ENCODE peak calls at places on chromosome 20, in six cellular contexts. One of them, this sample, is unnamed.

GRCh38 chr20:63178889-63179751 is 36.8 kb downstream of the YTHDF1 start:
- DNase-seq in NCI-H2081: peak
- DNase-seq in neural progenitor cell: peak
- DNase-seq in stimulated activated naive CD4-positive, alpha-beta T cell: peak
- DNase-seq in type B pancreatic cell: no peak
- DNase-seq in EL: peak
- DNase-seq in this sample: peak

GRCh38 chr20:22381812-22382416 is 202.5 kb downstream of the FOXA2 start:
- DNase-seq in NCI-H2081: no peak
- DNase-seq in neural progenitor cell: no peak
- DNase-seq in stimulated activated naive CD4-positive, alpha-beta T cell: no peak
- DNase-seq in type B pancreatic cell: no peak
- DNase-seq in EL: no peak
- DNase-seq in this sample: no peak

GRCh38 chr20:24681634-24682495 is 212.4 kb downstream of the SYNDIG1 start:
- DNase-seq in NCI-H2081: no peak
- DNase-seq in neural progenitor cell: no peak
- DNase-seq in stimulated activated naive CD4-positive, alpha-beta T cell: no peak
- DNase-seq in type B pancreatic cell: no peak
- DNase-seq in EL: no peak
- DNase-seq in this sample: no peak

GRCh38 chr20:43507150-43508080 is at the start of gene L3MBTL1:
- DNase-seq in NCI-H2081: no peak
- DNase-seq in neural progenitor cell: peak
- DNase-seq in stimulated activated naive CD4-positive, alpha-beta T cell: peak
- DNase-seq in type B pancreatic cell: peak
- DNase-seq in EL: peak
- DNase-seq in this sample: no peak

GRCh38 chr20:36624068-36624813 is 18.7 kb downstream of the RAB5IF start:
- DNase-seq in NCI-H2081: no peak
- DNase-seq in neural progenitor cell: no peak
- DNase-seq in stimulated activated naive CD4-positive, alpha-beta T cell: no peak
- DNase-seq in type B pancreatic cell: no peak
- DNase-seq in EL: no peak
- DNase-seq in this sample: no peak

GRCh38 chr20:22490287-22491187 is 93.8 kb downstream of the FOXA2 start:
- DNase-seq in NCI-H2081: peak
- DNase-seq in neural progenitor cell: peak
- DNase-seq in stimulated activated naive CD4-positive, alpha-beta T cell: no peak
- DNase-seq in type B pancreatic cell: no peak
- DNase-seq in EL: no peak
- DNase-seq in this sample: no peak

GRCh38 chr20:12217382-12217781 is 299.7 kb downstream of the BTBD3 start:
- DNase-seq in NCI-H2081: no peak
- DNase-seq in neural progenitor cell: no peak
- DNase-seq in stimulated activated naive CD4-positive, alpha-beta T cell: no peak
- DNase-seq in type B pancreatic cell: no peak
- DNase-seq in EL: no peak
- DNase-seq in this sample: no peak

GRCh38 chr20:6765469-6766058 is 1.9 kb upstream of the BMP2 start:
- DNase-seq in NCI-H2081: peak
- DNase-seq in neural progenitor cell: peak
- DNase-seq in stimulated activated naive CD4-positive, alpha-beta T cell: no peak
- DNase-seq in type B pancreatic cell: no peak
- DNase-seq in EL: peak
- DNase-seq in this sample: peak

GRCh38 chr20:40293740-40294139 is 395.3 kb downstream of the MAFB start:
- DNase-seq in NCI-H2081: no peak
- DNase-seq in neural progenitor cell: no peak
- DNase-seq in stimulated activated naive CD4-positive, alpha-beta T cell: no peak
- DNase-seq in type B pancreatic cell: no peak
- DNase-seq in EL: no peak
- DNase-seq in this sample: no peak

GRCh38 chr20:50449789-50450492 is 60.2 kb upstream of the PTPN1 start:
- DNase-seq in NCI-H2081: no peak
- DNase-seq in neural progenitor cell: no peak
- DNase-seq in stimulated activated naive CD4-positive, alpha-beta T cell: no peak
- DNase-seq in type B pancreatic cell: no peak
- DNase-seq in EL: no peak
- DNase-seq in this sample: no peak

GRCh38 chr20:13492001-13492480 is 146.7 kb downstream of the TASP1 start:
- DNase-seq in NCI-H2081: no peak
- DNase-seq in neural progenitor cell: peak
- DNase-seq in stimulated activated naive CD4-positive, alpha-beta T cell: no peak
- DNase-seq in type B pancreatic cell: no peak
- DNase-seq in EL: peak
- DNase-seq in this sample: no peak

GRCh38 chr20:44133424-44133823 is 53.6 kb downstream of the JPH2 start:
- DNase-seq in NCI-H2081: peak
- DNase-seq in neural progenitor cell: no peak
- DNase-seq in stimulated activated naive CD4-positive, alpha-beta T cell: no peak
- DNase-seq in type B pancreatic cell: no peak
- DNase-seq in EL: no peak
- DNase-seq in this sample: no peak

GRCh38 chr20:25227317-25227831 is 20.5 kb upstream of the PYGB start:
- DNase-seq in NCI-H2081: no peak
- DNase-seq in neural progenitor cell: no peak
- DNase-seq in stimulated activated naive CD4-positive, alpha-beta T cell: no peak
- DNase-seq in type B pancreatic cell: no peak
- DNase-seq in EL: peak
- DNase-seq in this sample: peak

GRCh38 chr20:38130687-38131587 is 34.1 kb downstream of the TGM2 start:
- DNase-seq in NCI-H2081: no peak
- DNase-seq in neural progenitor cell: no peak
- DNase-seq in stimulated activated naive CD4-positive, alpha-beta T cell: no peak
- DNase-seq in type B pancreatic cell: no peak
- DNase-seq in EL: no peak
- DNase-seq in this sample: no peak

GRCh38 chr20:63534427-63534830 is 2.7 kb downstream of the PTK6 start:
- DNase-seq in NCI-H2081: no peak
- DNase-seq in neural progenitor cell: no peak
- DNase-seq in stimulated activated naive CD4-positive, alpha-beta T cell: no peak
- DNase-seq in type B pancreatic cell: no peak
- DNase-seq in EL: no peak
- DNase-seq in this sample: no peak

GRCh38 chr20:48066256-48066655 is 281.0 kb upstream of the SULF2 start:
- DNase-seq in NCI-H2081: no peak
- DNase-seq in neural progenitor cell: no peak
- DNase-seq in stimulated activated naive CD4-positive, alpha-beta T cell: no peak
- DNase-seq in type B pancreatic cell: no peak
- DNase-seq in EL: peak
- DNase-seq in this sample: no peak

GRCh38 chr20:36399969-36400545 is 93.9 kb downstream of the DLGAP4 start:
- DNase-seq in NCI-H2081: no peak
- DNase-seq in neural progenitor cell: no peak
- DNase-seq in stimulated activated naive CD4-positive, alpha-beta T cell: no peak
- DNase-seq in type B pancreatic cell: no peak
- DNase-seq in EL: no peak
- DNase-seq in this sample: no peak

GRCh38 chr20:63698739-63699465 is 2.5 kb downstream of the TNFRSF6B start:
- DNase-seq in NCI-H2081: no peak
- DNase-seq in neural progenitor cell: no peak
- DNase-seq in stimulated activated naive CD4-positive, alpha-beta T cell: no peak
- DNase-seq in type B pancreatic cell: no peak
- DNase-seq in EL: peak
- DNase-seq in this sample: peak

GRCh38 chr20:1824177-1824576 is 71.0 kb upstream of the SIRPA start:
- DNase-seq in NCI-H2081: no peak
- DNase-seq in neural progenitor cell: no peak
- DNase-seq in stimulated activated naive CD4-positive, alpha-beta T cell: no peak
- DNase-seq in type B pancreatic cell: no peak
- DNase-seq in EL: no peak
- DNase-seq in this sample: no peak

GRCh38 chr20:34628026-34628425 is 48.9 kb downstream of the PIGU start:
- DNase-seq in NCI-H2081: no peak
- DNase-seq in neural progenitor cell: no peak
- DNase-seq in stimulated activated naive CD4-positive, alpha-beta T cell: no peak
- DNase-seq in type B pancreatic cell: no peak
- DNase-seq in EL: no peak
- DNase-seq in this sample: no peak

GRCh38 chr20:24118096-24118780 is 129.7 kb upstream of the GGTLC1 start:
- DNase-seq in NCI-H2081: no peak
- DNase-seq in neural progenitor cell: no peak
- DNase-seq in stimulated activated naive CD4-positive, alpha-beta T cell: no peak
- DNase-seq in type B pancreatic cell: no peak
- DNase-seq in EL: no peak
- DNase-seq in this sample: no peak

GRCh38 chr20:47304287-47304686 is 52.2 kb downstream of the ZMYND8 start:
- DNase-seq in NCI-H2081: peak
- DNase-seq in neural progenitor cell: no peak
- DNase-seq in stimulated activated naive CD4-positive, alpha-beta T cell: no peak
- DNase-seq in type B pancreatic cell: no peak
- DNase-seq in EL: peak
- DNase-seq in this sample: no peak

GRCh38 chr20:36201198-36201597 is 35.1 kb upstream of the AAR2 start:
- DNase-seq in NCI-H2081: no peak
- DNase-seq in neural progenitor cell: no peak
- DNase-seq in stimulated activated naive CD4-positive, alpha-beta T cell: no peak
- DNase-seq in type B pancreatic cell: no peak
- DNase-seq in EL: no peak
- DNase-seq in this sample: no peak

GRCh38 chr20:41664584-41664983 is 46.4 kb upstream of the CHD6 start:
- DNase-seq in NCI-H2081: no peak
- DNase-seq in neural progenitor cell: peak
- DNase-seq in stimulated activated naive CD4-positive, alpha-beta T cell: no peak
- DNase-seq in type B pancreatic cell: no peak
- DNase-seq in EL: no peak
- DNase-seq in this sample: peak

GRCh38 chr20:43925215-43925614 is 10.6 kb downstream of the TOX2 start:
- DNase-seq in NCI-H2081: no peak
- DNase-seq in neural progenitor cell: no peak
- DNase-seq in stimulated activated naive CD4-positive, alpha-beta T cell: peak
- DNase-seq in type B pancreatic cell: no peak
- DNase-seq in EL: peak
- DNase-seq in this sample: no peak